ENCODE peak calls at places on chromosomes 4 and X, in four cellular contexts. One of them, this sample, is unnamed.

GRCh38 chr4:38691251-38692008 is 27.4 kb downstream of the KLF3 start:
- DNase-seq in MM.1S: no peak
- DNase-seq in K562: no peak
- DNase-seq in IMR-90: peak
- DNase-seq in this sample: no peak

GRCh38 chr4:99518883-99519282 is 8.1 kb downstream of the C4orf17 start:
- DNase-seq in MM.1S: no peak
- DNase-seq in K562: no peak
- DNase-seq in IMR-90: no peak
- DNase-seq in this sample: no peak

GRCh38 chr4:20422398-20422797 is 170.7 kb downstream of the SLIT2 start:
- DNase-seq in MM.1S: peak
- DNase-seq in K562: peak
- DNase-seq in IMR-90: peak
- DNase-seq in this sample: peak

GRCh38 chr4:112145820-112146813 is 863 bp downstream of the FAM241A start:
- DNase-seq in MM.1S: peak
- DNase-seq in K562: peak
- DNase-seq in IMR-90: peak
- DNase-seq in this sample: peak

GRCh38 chr4:37981844-37982720 is 21.9 kb downstream of the PTTG2 start:
- DNase-seq in MM.1S: no peak
- DNase-seq in K562: no peak
- DNase-seq in IMR-90: peak
- DNase-seq in this sample: no peak

GRCh38 chrX:150486011-150486410 is 82.4 kb upstream of the MTM1 start:
- DNase-seq in MM.1S: peak
- DNase-seq in K562: peak
- DNase-seq in IMR-90: peak
- DNase-seq in this sample: peak

GRCh38 chr4:145619639-145619996 is 433 bp downstream of the MMAA start:
- DNase-seq in MM.1S: no peak
- DNase-seq in K562: no peak
- DNase-seq in IMR-90: peak
- DNase-seq in this sample: no peak

GRCh38 chrX:28701222-28701621 is 114.0 kb downstream of the IL1RAPL1 start:
- DNase-seq in MM.1S: no peak
- DNase-seq in K562: no peak
- DNase-seq in IMR-90: no peak
- DNase-seq in this sample: no peak

GRCh38 chr4:95317124-95317820 is 231.5 kb downstream of the UNC5C start:
- DNase-seq in MM.1S: no peak
- DNase-seq in K562: no peak
- DNase-seq in IMR-90: no peak
- DNase-seq in this sample: no peak

GRCh38 chr4:41106081-41106480 is 108.3 kb downstream of the APBB2 start:
- DNase-seq in MM.1S: no peak
- DNase-seq in K562: no peak
- DNase-seq in IMR-90: no peak
- DNase-seq in this sample: no peak

GRCh38 chr4:150009533-150009932 is 68.7 kb upstream of the DCLK2 start:
- DNase-seq in MM.1S: no peak
- DNase-seq in K562: no peak
- DNase-seq in IMR-90: peak
- DNase-seq in this sample: no peak

GRCh38 chr4:96016615-96017299 is 176.9 kb downstream of the PDHA2 start:
- DNase-seq in MM.1S: peak
- DNase-seq in K562: peak
- DNase-seq in IMR-90: no peak
- DNase-seq in this sample: no peak

GRCh38 chrX:144335402-144335801 is 451.5 kb downstream of the UBE2NL start:
- DNase-seq in MM.1S: no peak
- DNase-seq in K562: no peak
- DNase-seq in IMR-90: no peak
- DNase-seq in this sample: no peak

DNA sequence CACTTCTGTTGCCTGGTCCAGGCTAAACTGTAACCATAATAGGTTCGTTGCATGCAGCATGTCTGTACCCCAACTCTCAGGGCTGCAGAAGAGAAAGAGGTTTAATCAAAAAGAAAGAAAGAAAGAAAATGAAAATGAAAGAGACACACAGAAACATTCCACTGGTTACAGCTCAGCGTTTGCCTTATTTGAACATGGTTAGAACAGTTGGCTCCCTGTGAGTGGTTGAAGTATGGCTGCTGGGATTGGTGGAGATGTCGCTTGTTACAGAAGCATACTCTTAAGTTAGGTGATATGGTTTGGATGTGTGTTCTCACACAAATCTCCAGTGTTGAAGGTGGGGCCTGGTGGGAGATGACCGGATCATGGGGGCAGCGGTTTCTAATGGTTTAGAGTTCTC is 36.3 kb downstream of the ARSD start:
- DNase-seq in MM.1S: no peak
- DNase-seq in K562: no peak
- DNase-seq in IMR-90: no peak
- DNase-seq in this sample: no peak
- H2AFZ ChIP-seq in MM.1S: no peak
- H2AFZ ChIP-seq in K562: no peak
- H2AFZ ChIP-seq in IMR-90: no peak
- H2AFZ ChIP-seq in this sample: no peak

DNA sequence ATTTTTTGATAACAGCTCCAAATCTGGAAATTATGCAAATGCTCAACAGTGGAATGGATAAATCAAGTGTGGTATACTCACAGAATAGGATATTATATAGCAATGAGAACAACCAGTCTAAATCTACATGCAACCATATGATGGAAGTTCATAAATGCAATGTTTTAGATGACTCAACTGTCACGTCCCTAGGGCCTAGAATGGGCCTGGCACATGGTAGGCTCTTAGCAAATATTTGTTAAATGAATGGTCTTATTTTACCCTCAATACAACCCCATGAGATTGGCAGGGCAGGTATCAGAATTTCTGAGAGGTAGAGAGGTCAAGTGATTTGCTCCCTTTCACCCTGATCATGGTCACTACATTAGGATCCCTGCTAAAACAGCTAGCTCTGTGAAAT is 14.6 kb upstream of the NKX3-2 start:
- DNase-seq in MM.1S: no peak
- DNase-seq in K562: no peak
- DNase-seq in IMR-90: no peak
- DNase-seq in this sample: no peak
- H2AFZ ChIP-seq in MM.1S: no peak
- H2AFZ ChIP-seq in K562: no peak
- H2AFZ ChIP-seq in IMR-90: no peak
- H2AFZ ChIP-seq in this sample: no peak

GRCh38 chr4:86892639-86892965 is 380 bp upstream of the C4orf36 start:
- DNase-seq in MM.1S: no peak
- DNase-seq in K562: no peak
- DNase-seq in IMR-90: no peak
- DNase-seq in this sample: no peak
- H2AFZ ChIP-seq in MM.1S: peak
- H2AFZ ChIP-seq in K562: peak
- H2AFZ ChIP-seq in IMR-90: peak
- H2AFZ ChIP-seq in this sample: peak

DNA sequence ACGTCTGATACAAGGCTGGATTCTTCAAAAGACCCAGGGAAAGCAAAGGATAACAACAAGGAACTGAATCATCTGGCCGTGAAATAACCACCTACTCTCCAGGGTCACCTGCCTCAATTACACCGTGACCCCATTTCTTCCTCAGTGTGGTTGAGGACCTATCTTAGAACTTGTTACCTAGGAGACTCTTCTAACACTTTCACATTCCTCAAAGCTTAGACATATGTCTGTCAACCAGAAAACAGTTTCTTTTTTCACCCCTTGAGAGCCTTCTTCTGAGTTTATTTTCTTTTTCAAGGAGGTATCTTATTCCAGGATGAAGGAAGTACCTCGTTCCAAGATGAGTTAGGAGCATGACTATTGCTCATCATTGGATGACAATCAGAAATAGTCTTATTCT is 337.8 kb downstream of the ARHGAP24 start:
- DNase-seq in MM.1S: no peak
- DNase-seq in K562: no peak
- DNase-seq in IMR-90: peak
- DNase-seq in this sample: no peak
- H2AFZ ChIP-seq in MM.1S: no peak
- H2AFZ ChIP-seq in K562: no peak
- H2AFZ ChIP-seq in IMR-90: no peak
- H2AFZ ChIP-seq in this sample: no peak

DNA sequence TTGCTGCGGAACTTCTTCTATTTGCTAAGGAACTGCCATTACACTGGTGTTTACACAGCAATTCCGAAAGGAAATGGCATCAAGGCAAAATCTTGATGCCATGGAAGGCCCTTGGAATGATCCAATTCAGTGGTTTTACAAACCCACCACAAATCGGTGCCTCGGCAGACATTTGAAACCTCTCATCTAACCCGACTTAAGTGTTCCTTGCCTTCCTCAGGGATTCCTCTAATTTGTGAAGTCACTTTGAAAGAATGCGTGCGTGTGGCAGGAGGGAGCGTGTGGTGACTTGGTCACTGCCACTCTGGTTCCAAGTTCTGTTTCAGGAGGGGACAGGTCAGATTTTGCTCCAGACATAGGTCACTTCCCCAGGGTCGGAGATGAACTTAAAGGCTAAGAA is 4.8 kb downstream of the NOP14 start:
- DNase-seq in MM.1S: no peak
- DNase-seq in K562: no peak
- DNase-seq in IMR-90: peak
- DNase-seq in this sample: no peak
- H2AFZ ChIP-seq in MM.1S: no peak
- H2AFZ ChIP-seq in K562: no peak
- H2AFZ ChIP-seq in IMR-90: no peak
- H2AFZ ChIP-seq in this sample: no peak

GRCh38 chr4:166655705-166656104 is 578.6 kb downstream of the SPOCK3 start:
- DNase-seq in MM.1S: no peak
- DNase-seq in K562: no peak
- DNase-seq in IMR-90: no peak
- DNase-seq in this sample: no peak

GRCh38 chr4:166655231-166655630 is 579.1 kb downstream of the SPOCK3 start:
- DNase-seq in MM.1S: no peak
- DNase-seq in K562: no peak
- DNase-seq in IMR-90: no peak
- DNase-seq in this sample: no peak

GRCh38 chr4:166662266-166662843 is 571.9 kb downstream of the SPOCK3 start:
- DNase-seq in MM.1S: peak
- DNase-seq in K562: no peak
- DNase-seq in IMR-90: no peak
- DNase-seq in this sample: no peak

GRCh38 chr4:166657261-166657660 is 577.0 kb downstream of the SPOCK3 start:
- DNase-seq in MM.1S: no peak
- DNase-seq in K562: no peak
- DNase-seq in IMR-90: no peak
- DNase-seq in this sample: no peak

DNA sequence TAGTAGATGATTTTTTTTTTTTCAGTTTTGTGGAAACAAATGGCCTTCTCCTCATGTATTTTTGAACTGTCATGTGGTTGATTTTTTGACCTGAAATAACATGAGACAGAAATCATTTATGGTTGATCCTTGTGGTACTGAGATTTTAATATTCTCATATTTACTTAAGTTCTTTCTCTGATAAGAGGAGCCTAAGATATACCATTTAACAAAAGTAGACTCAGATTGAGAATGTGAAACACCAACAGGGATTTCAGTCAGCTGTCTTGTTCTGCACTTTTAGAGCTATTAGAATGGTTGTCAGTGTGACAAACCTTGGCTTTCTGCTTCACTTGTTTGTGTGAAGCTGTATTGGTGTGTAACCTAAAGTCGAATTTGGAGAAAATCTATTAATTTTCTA is 575.7 kb downstream of the SPOCK3 start:
- DNase-seq in MM.1S: peak
- DNase-seq in K562: no peak
- DNase-seq in IMR-90: no peak
- DNase-seq in this sample: no peak
- H2AFZ ChIP-seq in MM.1S: no peak
- H2AFZ ChIP-seq in K562: no peak
- H2AFZ ChIP-seq in IMR-90: no peak
- H2AFZ ChIP-seq in this sample: no peak